ENCODE peak calls at places on chromosome 7, in eight cellular contexts. One of them, this sample, is unnamed.

GRCh38 chr7:115933463-115933862 is 97.1 kb downstream of the TFEC start:
- DNase-seq in prostate gland: no peak
- DNase-seq in WTC11: no peak
- DNase-seq in tibial nerve: no peak
- DNase-seq in central memory CD8-positive, alpha-beta T cell: no peak
- DNase-seq in kidney epithelial cell: no peak
- DNase-seq in EH: no peak
- DNase-seq in lung: no peak
- DNase-seq in this sample: peak

GRCh38 chr7:69739182-69739581 is 140.9 kb downstream of the AUTS2 start:
- DNase-seq in EH: no peak
- DNase-seq in tibial nerve: no peak
- DNase-seq in lung: no peak
- DNase-seq in WTC11: no peak
- DNase-seq in central memory CD8-positive, alpha-beta T cell: no peak
- DNase-seq in kidney epithelial cell: no peak
- DNase-seq in prostate gland: no peak
- DNase-seq in this sample: no peak

GRCh38 chr7:159032753-159033472 is 111.8 kb downstream of the VIPR2 start:
- DNase-seq in prostate gland: peak
- DNase-seq in WTC11: no peak
- DNase-seq in central memory CD8-positive, alpha-beta T cell: peak
- DNase-seq in EH: no peak
- DNase-seq in tibial nerve: no peak
- DNase-seq in kidney epithelial cell: no peak
- DNase-seq in lung: no peak
- DNase-seq in this sample: no peak

GRCh38 chr7:73992104-73992562 is 35.8 kb upstream of the ELN start:
- DNase-seq in WTC11: no peak
- DNase-seq in kidney epithelial cell: no peak
- DNase-seq in lung: no peak
- DNase-seq in prostate gland: peak
- DNase-seq in tibial nerve: no peak
- DNase-seq in EH: peak
- DNase-seq in central memory CD8-positive, alpha-beta T cell: no peak
- DNase-seq in this sample: peak

GRCh38 chr7:125661677-125662076 is 732.1 kb upstream of the POT1 start:
- DNase-seq in WTC11: no peak
- DNase-seq in EH: no peak
- DNase-seq in lung: no peak
- DNase-seq in central memory CD8-positive, alpha-beta T cell: no peak
- DNase-seq in tibial nerve: no peak
- DNase-seq in kidney epithelial cell: no peak
- DNase-seq in prostate gland: no peak
- DNase-seq in this sample: no peak

GRCh38 chr7:29851487-29851886 is 45.2 kb downstream of the WIPF3 start:
- DNase-seq in kidney epithelial cell: no peak
- DNase-seq in prostate gland: no peak
- DNase-seq in WTC11: no peak
- DNase-seq in EH: no peak
- DNase-seq in lung: no peak
- DNase-seq in tibial nerve: no peak
- DNase-seq in central memory CD8-positive, alpha-beta T cell: no peak
- DNase-seq in this sample: no peak

GRCh38 chr7:91898240-91898992 is 17.9 kb upstream of the MTERF1 start:
- DNase-seq in WTC11: no peak
- DNase-seq in central memory CD8-positive, alpha-beta T cell: no peak
- DNase-seq in prostate gland: no peak
- DNase-seq in lung: no peak
- DNase-seq in kidney epithelial cell: no peak
- DNase-seq in tibial nerve: no peak
- DNase-seq in EH: no peak
- DNase-seq in this sample: no peak

GRCh38 chr7:128732521-128733277 is 6.5 kb upstream of the CALU start:
- DNase-seq in tibial nerve: no peak
- DNase-seq in kidney epithelial cell: no peak
- DNase-seq in EH: no peak
- DNase-seq in WTC11: no peak
- DNase-seq in central memory CD8-positive, alpha-beta T cell: no peak
- DNase-seq in lung: no peak
- DNase-seq in prostate gland: no peak
- DNase-seq in this sample: no peak

GRCh38 chr7:123709525-123709924 is 39.3 kb downstream of the WASL start:
- DNase-seq in tibial nerve: no peak
- DNase-seq in WTC11: no peak
- DNase-seq in EH: no peak
- DNase-seq in central memory CD8-positive, alpha-beta T cell: no peak
- DNase-seq in kidney epithelial cell: no peak
- DNase-seq in prostate gland: no peak
- DNase-seq in lung: no peak
- DNase-seq in this sample: no peak

GRCh38 chr7:137130751-137131158 is 212.8 kb downstream of the PTN start:
- DNase-seq in tibial nerve: no peak
- DNase-seq in kidney epithelial cell: peak
- DNase-seq in EH: peak
- DNase-seq in central memory CD8-positive, alpha-beta T cell: no peak
- DNase-seq in WTC11: no peak
- DNase-seq in lung: no peak
- DNase-seq in prostate gland: no peak
- DNase-seq in this sample: no peak